ENCODE peak calls at places on chromosomes 2 and 18, in seven cellular contexts. One of them, this sample, is unnamed.
A peak's percentile ranks its signal among the peaks of the same experiment; 100 is the strongest.

GRCh38 chr2:40859617-40860016 is 407.7 kb upstream of the SLC8A1 start:
- DNase-seq in body of pancreas: no peak
- DNase-seq in H1: no peak
- DNase-seq in upper lobe of right lung: no peak
- DNase-seq in prostate gland: no peak
- DNase-seq in tibial nerve: no peak
- DNase-seq in CD4-positive, CD25-positive, alpha-beta regulatory T cell: no peak
- DNase-seq in this sample: no peak

GRCh38 chr2:156476021-156476420 is 39.8 kb downstream of the GPD2 start:
- DNase-seq in body of pancreas: no peak
- DNase-seq in H1: no peak
- DNase-seq in upper lobe of right lung: no peak
- DNase-seq in prostate gland: no peak
- DNase-seq in tibial nerve: no peak
- DNase-seq in CD4-positive, CD25-positive, alpha-beta regulatory T cell: no peak
- DNase-seq in this sample: no peak

GRCh38 chr18:70368903-70369302 is 80.1 kb downstream of the SOCS6 start:
- DNase-seq in body of pancreas: no peak
- DNase-seq in H1: no peak
- DNase-seq in upper lobe of right lung: no peak
- DNase-seq in prostate gland: no peak
- DNase-seq in tibial nerve: no peak
- DNase-seq in CD4-positive, CD25-positive, alpha-beta regulatory T cell: no peak
- DNase-seq in this sample: no peak

GRCh38 chr18:46169464-46169941 is 65.3 kb downstream of the HAUS1 start:
- DNase-seq in body of pancreas: no peak
- DNase-seq in H1: no peak
- DNase-seq in upper lobe of right lung: no peak
- DNase-seq in prostate gland: no peak
- DNase-seq in tibial nerve: no peak
- DNase-seq in CD4-positive, CD25-positive, alpha-beta regulatory T cell: no peak
- DNase-seq in this sample: no peak

GRCh38 chr2:149766339-149766738 is 178.8 kb upstream of the MMADHC start:
- DNase-seq in body of pancreas: no peak
- DNase-seq in H1: no peak
- DNase-seq in upper lobe of right lung: no peak
- DNase-seq in prostate gland: no peak
- DNase-seq in tibial nerve: no peak
- DNase-seq in CD4-positive, CD25-positive, alpha-beta regulatory T cell: no peak
- DNase-seq in this sample: no peak

GRCh38 chr2:231299267-231299666 is 96.2 kb upstream of the B3GNT7 start:
- DNase-seq in body of pancreas: no peak
- DNase-seq in H1: no peak
- DNase-seq in upper lobe of right lung: no peak
- DNase-seq in prostate gland: no peak
- DNase-seq in tibial nerve: no peak
- DNase-seq in CD4-positive, CD25-positive, alpha-beta regulatory T cell: no peak
- DNase-seq in this sample: no peak

GRCh38 chr2:139744273-139744672 is 964.1 kb upstream of the NXPH2 start:
- DNase-seq in body of pancreas: no peak
- DNase-seq in H1: no peak
- DNase-seq in upper lobe of right lung: no peak
- DNase-seq in prostate gland: no peak
- DNase-seq in tibial nerve: no peak
- DNase-seq in CD4-positive, CD25-positive, alpha-beta regulatory T cell: no peak
- DNase-seq in this sample: no peak

GRCh38 chr2:47225061-47225783 is 70.1 kb upstream of the STPG4 start:
- DNase-seq in body of pancreas: peak; percentile 87
- DNase-seq in H1: no peak
- DNase-seq in upper lobe of right lung: no peak
- DNase-seq in prostate gland: no peak
- DNase-seq in tibial nerve: peak; percentile 21
- DNase-seq in CD4-positive, CD25-positive, alpha-beta regulatory T cell: no peak
- DNase-seq in this sample: no peak

GRCh38 chr18:45821667-45822066 is 3.8 kb upstream of the SIGLEC15 start:
- DNase-seq in body of pancreas: no peak
- DNase-seq in H1: no peak
- DNase-seq in upper lobe of right lung: no peak
- DNase-seq in prostate gland: no peak
- DNase-seq in tibial nerve: no peak
- DNase-seq in CD4-positive, CD25-positive, alpha-beta regulatory T cell: no peak
- DNase-seq in this sample: no peak

GRCh38 chr2:164984428-164984827 is 29.1 kb upstream of the SLC38A11 start:
- DNase-seq in body of pancreas: no peak
- DNase-seq in H1: no peak
- DNase-seq in upper lobe of right lung: no peak
- DNase-seq in prostate gland: no peak
- DNase-seq in tibial nerve: no peak
- DNase-seq in CD4-positive, CD25-positive, alpha-beta regulatory T cell: no peak
- DNase-seq in this sample: no peak

GRCh38 chr2:64354857-64355680 is 98.9 kb upstream of the LGALSL start:
- DNase-seq in body of pancreas: no peak
- DNase-seq in H1: no peak
- DNase-seq in upper lobe of right lung: no peak
- DNase-seq in prostate gland: no peak
- DNase-seq in tibial nerve: no peak
- DNase-seq in CD4-positive, CD25-positive, alpha-beta regulatory T cell: no peak
- DNase-seq in this sample: no peak

GRCh38 chr2:166314022-166314759 is 61.6 kb downstream of the SCN9A start:
- DNase-seq in body of pancreas: no peak
- DNase-seq in H1: no peak
- DNase-seq in upper lobe of right lung: no peak
- DNase-seq in prostate gland: no peak
- DNase-seq in tibial nerve: no peak
- DNase-seq in CD4-positive, CD25-positive, alpha-beta regulatory T cell: no peak
- DNase-seq in this sample: no peak

GRCh38 chr2:150974864-150975263 is 286.8 kb downstream of the RBM43 start:
- DNase-seq in body of pancreas: no peak
- DNase-seq in H1: no peak
- DNase-seq in upper lobe of right lung: no peak
- DNase-seq in prostate gland: no peak
- DNase-seq in tibial nerve: no peak
- DNase-seq in CD4-positive, CD25-positive, alpha-beta regulatory T cell: no peak
- DNase-seq in this sample: no peak

GRCh38 chr2:44934521-44934961 is 7.0 kb upstream of the SIX3 start:
- DNase-seq in body of pancreas: no peak
- DNase-seq in H1: no peak
- DNase-seq in upper lobe of right lung: no peak
- DNase-seq in prostate gland: no peak
- DNase-seq in tibial nerve: no peak
- DNase-seq in CD4-positive, CD25-positive, alpha-beta regulatory T cell: no peak
- DNase-seq in this sample: no peak
- H3K27me3 ChIP-seq in body of pancreas: peaks cover 36% of the 10 kb centered on the region
- H3K27me3 ChIP-seq in H1: peaks cover 98% of the 10 kb centered on the region
- H3K27me3 ChIP-seq in upper lobe of right lung: peaks cover 99% of the 10 kb centered on the region
- H3K27me3 ChIP-seq in prostate gland: peaks cover 74% of the 10 kb centered on the region
- H3K27me3 ChIP-seq in tibial nerve: no peaks in the 10 kb centered on the region
- H3K27me3 ChIP-seq in CD4-positive, CD25-positive, alpha-beta regulatory T cell: peaks cover 19% of the 10 kb centered on the region
- H3K27me3 ChIP-seq in this sample: peaks cover 27% of the 10 kb centered on the region

DNA sequence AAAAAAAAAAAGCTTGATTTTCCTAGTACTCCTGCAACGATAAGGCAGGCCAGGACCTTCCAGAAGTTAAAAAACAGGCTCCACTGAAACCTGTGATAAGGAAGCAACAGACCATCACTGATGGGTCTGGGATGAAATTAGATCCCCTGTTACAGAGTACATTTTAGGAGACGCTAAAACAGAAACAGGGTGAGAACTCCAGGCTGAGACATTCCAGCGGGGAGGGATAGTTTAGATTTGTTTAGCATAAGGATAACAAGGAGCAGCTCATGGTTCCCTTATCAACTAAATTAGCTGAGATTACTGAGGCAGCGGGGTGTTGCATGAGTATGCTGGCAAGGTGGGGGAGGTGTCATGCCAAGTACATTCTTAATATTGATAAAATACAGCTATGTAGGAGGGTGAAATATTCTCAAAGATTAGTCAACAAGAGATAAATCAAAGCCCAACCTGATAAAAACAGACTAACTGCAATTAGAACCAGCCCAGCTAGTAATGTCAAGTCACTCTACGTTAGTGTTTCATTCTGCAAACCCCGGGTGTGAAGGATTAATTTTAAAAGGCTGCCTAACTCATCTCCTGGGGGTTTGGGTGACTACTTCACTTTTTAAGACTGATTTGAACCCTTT is 75.0 kb upstream of the BZW1 start:
- DNase-seq in body of pancreas: no peak
- DNase-seq in H1: peak; percentile 27
- DNase-seq in upper lobe of right lung: no peak
- DNase-seq in prostate gland: no peak
- DNase-seq in tibial nerve: no peak
- DNase-seq in CD4-positive, CD25-positive, alpha-beta regulatory T cell: no peak
- DNase-seq in this sample: no peak
- H3K27ac ChIP-seq in body of pancreas: no peak overlapping the region
- H3K27ac ChIP-seq in H1: no peak overlapping the region
- H3K27ac ChIP-seq in upper lobe of right lung: no peak overlapping the region
- H3K27ac ChIP-seq in prostate gland: no peak overlapping the region
- H3K27ac ChIP-seq in tibial nerve: no peak overlapping the region
- H3K27ac ChIP-seq in CD4-positive, CD25-positive, alpha-beta regulatory T cell: no peak overlapping the region
- H3K27ac ChIP-seq in this sample: no peak overlapping the region

GRCh38 chr2:239540174-239540573 is 139.4 kb upstream of the HDAC4 start:
- DNase-seq in body of pancreas: no peak
- DNase-seq in H1: no peak
- DNase-seq in upper lobe of right lung: peak; percentile 37
- DNase-seq in prostate gland: no peak
- DNase-seq in tibial nerve: no peak
- DNase-seq in CD4-positive, CD25-positive, alpha-beta regulatory T cell: no peak
- DNase-seq in this sample: no peak
- H3K27me3 ChIP-seq in body of pancreas: no peaks in the 10 kb centered on the region
- H3K27me3 ChIP-seq in H1: no peaks in the 10 kb centered on the region
- H3K27me3 ChIP-seq in upper lobe of right lung: peaks cover 4% of the 10 kb centered on the region
- H3K27me3 ChIP-seq in prostate gland: peaks cover 3% of the 10 kb centered on the region
- H3K27me3 ChIP-seq in tibial nerve: no peaks in the 10 kb centered on the region
- H3K27me3 ChIP-seq in CD4-positive, CD25-positive, alpha-beta regulatory T cell: no peaks in the 10 kb centered on the region
- H3K27me3 ChIP-seq in this sample: no peaks in the 10 kb centered on the region

GRCh38 chr2:207331674-207332073 is 165.9 kb upstream of the KLF7 start:
- DNase-seq in body of pancreas: no peak
- DNase-seq in H1: no peak
- DNase-seq in upper lobe of right lung: no peak
- DNase-seq in prostate gland: no peak
- DNase-seq in tibial nerve: no peak
- DNase-seq in CD4-positive, CD25-positive, alpha-beta regulatory T cell: no peak
- DNase-seq in this sample: no peak

GRCh38 chr2:207334631-207335371 is 169.1 kb upstream of the KLF7 start:
- DNase-seq in body of pancreas: peak; percentile 62
- DNase-seq in H1: peak; percentile 79
- DNase-seq in upper lobe of right lung: peak; percentile 77
- DNase-seq in prostate gland: peak; percentile 24
- DNase-seq in tibial nerve: peak; percentile 14
- DNase-seq in CD4-positive, CD25-positive, alpha-beta regulatory T cell: no peak
- DNase-seq in this sample: no peak

GRCh38 chr2:207333599-207334308 is 168.0 kb upstream of the KLF7 start:
- DNase-seq in body of pancreas: no peak
- DNase-seq in H1: no peak
- DNase-seq in upper lobe of right lung: no peak
- DNase-seq in prostate gland: no peak
- DNase-seq in tibial nerve: no peak
- DNase-seq in CD4-positive, CD25-positive, alpha-beta regulatory T cell: no peak
- DNase-seq in this sample: no peak

GRCh38 chr2:207332473-207333212 is 166.9 kb upstream of the KLF7 start:
- DNase-seq in body of pancreas: no peak
- DNase-seq in H1: no peak
- DNase-seq in upper lobe of right lung: no peak
- DNase-seq in prostate gland: no peak
- DNase-seq in tibial nerve: no peak
- DNase-seq in CD4-positive, CD25-positive, alpha-beta regulatory T cell: no peak
- DNase-seq in this sample: no peak

GRCh38 chr2:207334309-207334630 is 168.5 kb upstream of the KLF7 start:
- DNase-seq in body of pancreas: no peak
- DNase-seq in H1: no peak
- DNase-seq in upper lobe of right lung: no peak
- DNase-seq in prostate gland: no peak
- DNase-seq in tibial nerve: no peak
- DNase-seq in CD4-positive, CD25-positive, alpha-beta regulatory T cell: no peak
- DNase-seq in this sample: no peak
- H3K27ac ChIP-seq in body of pancreas: no peak overlapping the region
- H3K27ac ChIP-seq in H1: peak overlapping the region; percentile 77
- H3K27ac ChIP-seq in upper lobe of right lung: peak overlapping the region; percentile 68
- H3K27ac ChIP-seq in prostate gland: peak overlapping the region; percentile 34
- H3K27ac ChIP-seq in tibial nerve: peak overlapping the region; percentile 90
- H3K27ac ChIP-seq in CD4-positive, CD25-positive, alpha-beta regulatory T cell: no peak overlapping the region
- H3K27ac ChIP-seq in this sample: no peak overlapping the region

GRCh38 chr2:72914226-72915075 is 2.9 kb upstream of the EMX1 start:
- DNase-seq in body of pancreas: no peak
- DNase-seq in H1: no peak
- DNase-seq in upper lobe of right lung: no peak
- DNase-seq in prostate gland: no peak
- DNase-seq in tibial nerve: no peak
- DNase-seq in CD4-positive, CD25-positive, alpha-beta regulatory T cell: no peak
- DNase-seq in this sample: no peak

GRCh38 chr2:72915076-72915906 is 2.0 kb upstream of the EMX1 start:
- DNase-seq in body of pancreas: no peak
- DNase-seq in H1: no peak
- DNase-seq in upper lobe of right lung: no peak
- DNase-seq in prostate gland: no peak
- DNase-seq in tibial nerve: no peak
- DNase-seq in CD4-positive, CD25-positive, alpha-beta regulatory T cell: no peak
- DNase-seq in this sample: no peak

GRCh38 chr2:72913531-72914225 is 3.6 kb upstream of the EMX1 start:
- DNase-seq in body of pancreas: no peak
- DNase-seq in H1: no peak
- DNase-seq in upper lobe of right lung: no peak
- DNase-seq in prostate gland: no peak
- DNase-seq in tibial nerve: no peak
- DNase-seq in CD4-positive, CD25-positive, alpha-beta regulatory T cell: no peak
- DNase-seq in this sample: no peak

GRCh38 chr2:72908741-72909140 is 8.6 kb upstream of the EMX1 start:
- DNase-seq in body of pancreas: no peak
- DNase-seq in H1: no peak
- DNase-seq in upper lobe of right lung: no peak
- DNase-seq in prostate gland: no peak
- DNase-seq in tibial nerve: no peak
- DNase-seq in CD4-positive, CD25-positive, alpha-beta regulatory T cell: no peak
- DNase-seq in this sample: no peak

DNA sequence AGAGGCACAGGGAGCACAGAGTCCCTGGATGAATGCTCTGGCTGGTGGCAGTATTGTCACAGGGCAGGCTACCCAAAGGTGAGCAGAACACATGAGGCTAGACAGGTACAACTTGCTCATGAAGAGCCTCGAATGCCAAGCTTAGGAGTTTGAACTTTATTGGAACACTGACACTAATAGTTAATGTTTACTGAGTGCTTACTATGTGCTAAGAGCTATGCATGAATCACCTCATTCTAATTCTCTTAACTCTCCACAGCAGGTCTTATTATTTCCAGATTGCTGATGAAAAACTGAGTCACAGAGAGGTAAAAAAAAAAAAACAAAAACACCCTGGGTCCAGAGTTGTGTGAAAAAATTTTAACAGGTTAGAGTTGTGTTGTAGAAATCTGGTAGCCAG is 6.1 kb upstream of the EMX1 start:
- DNase-seq in body of pancreas: no peak
- DNase-seq in H1: no peak
- DNase-seq in upper lobe of right lung: no peak
- DNase-seq in prostate gland: no peak
- DNase-seq in tibial nerve: no peak
- DNase-seq in CD4-positive, CD25-positive, alpha-beta regulatory T cell: no peak
- DNase-seq in this sample: no peak
- H3K27me3 ChIP-seq in body of pancreas: peaks cover 28% of the 10 kb centered on the region
- H3K27me3 ChIP-seq in H1: peaks cover 65% of the 10 kb centered on the region
- H3K27me3 ChIP-seq in upper lobe of right lung: peaks cover 100% of the 10 kb centered on the region
- H3K27me3 ChIP-seq in prostate gland: peaks cover 34% of the 10 kb centered on the region
- H3K27me3 ChIP-seq in tibial nerve: peaks cover 3% of the 10 kb centered on the region
- H3K27me3 ChIP-seq in CD4-positive, CD25-positive, alpha-beta regulatory T cell: peaks cover 49% of the 10 kb centered on the region
- H3K27me3 ChIP-seq in this sample: peaks cover 43% of the 10 kb centered on the region

This sample was measured in CD8-positive, alpha-beta T cell.